ENCODE peak calls at places on chromosomes 16 and 17, in five cellular contexts. S is T-helper 17 cell; C is left lung; P is SK-N-SH treated with all-trans-retinoic acid at 6 μM for 48 hours; T is stimulated activated naive CD8-positive, alpha-beta T cell treated with anti-CD3 and anti-CD28 coated beads, Interleukin-15, amount 100 ng/mL, for 72 hours. B is an unnamed sample.

GRCh38 chr17:35752945-35753764 is at the start of gene GAS2L2:
- ATAC-seq in S (no peak), C (peak; percentile 18), P (no peak), T (no peak), B (no peak)

GRCh38 chr17:16222406-16222805 is 5.4 kb downstream of the PIGL start:
- ATAC-seq in S (no peak), C (no peak), P (no peak), T (no peak), B (no peak)

GRCh38 chr17:56244268-56244890 is 91.1 kb downstream of the ANKFN1 start:
- ATAC-seq in S (no peak), C (no peak), P (peak; percentile 26), T (peak; percentile 49), B (no peak)

GRCh38 chr16:56113223-56113622 is 78.1 kb upstream of the GNAO1 start:
- ATAC-seq in S (no peak), C (no peak), P (no peak), T (no peak), B (no peak)

GRCh38 chr16:12130691-12131302 is 154.3 kb downstream of the SNX29 start:
- ATAC-seq in S (no peak), C (no peak), P (no peak), T (no peak), B (no peak)

GRCh38 chr16:72246423-72246822 is 74.5 kb upstream of the PMFBP1 start:
- ATAC-seq in S (no peak), C (no peak), P (no peak), T (peak; percentile 49), B (no peak)

GRCh38 chr16:29007865-29008593 is 23.2 kb downstream of the LAT start:
- ATAC-seq in S (peak; percentile 91), C (peak; percentile 30), P (peak; percentile 56), T (peak; percentile 96), B (no peak)

GRCh38 chr17:45104497-45104896 is 27.8 kb downstream of the PLCD3 start:
- ATAC-seq in S (no peak), C (no peak), P (no peak), T (no peak), B (no peak)

GRCh38 chr16:83599789-83600462 is 207.9 kb upstream of the HSBP1 start:
- ATAC-seq in S (no peak), C (peak; percentile 84), P (no peak), T (no peak), B (no peak)

GRCh38 chr16:57690782-57691471 is 3.7 kb upstream of the DRC7 start:
- ATAC-seq in S (no peak), C (no peak), P (no peak), T (no peak), B (no peak)

GRCh38 chr16:19432429-19432828 is 14.7 kb downstream of the TMC5 start:
- ATAC-seq in S (no peak), C (peak; percentile 59), P (no peak), T (no peak), B (no peak)

GRCh38 chr17:17546399-17547185 is 44.9 kb downstream of the PEMT start:
- ATAC-seq in S (no peak), C (no peak), P (no peak), T (no peak), B (no peak)

GRCh38 chr16:13938480-13938879 is 18.5 kb downstream of the ERCC4 start:
- ATAC-seq in S (no peak), C (no peak), P (no peak), T (no peak), B (no peak)

GRCh38 chr17:207775-208174 is 26.3 kb upstream of the DOC2B start:
- ATAC-seq in S (no peak), C (no peak), P (no peak), T (no peak), B (no peak)

GRCh38 chr17:74637265-74637664 is 13.7 kb upstream of the CD300E start:
- ATAC-seq in S (no peak), C (peak; percentile 32), P (no peak), T (no peak), B (no peak)

GRCh38 chr17:40457369-40457768 is 14.1 kb downstream of the IGFBP4 start:
- ATAC-seq in S (no peak), C (no peak), P (no peak), T (no peak), B (no peak)

GRCh38 chr17:70024253-70024652 is 50.8 kb upstream of the KCNJ16 start:
- ATAC-seq in S (no peak), C (no peak), P (no peak), T (no peak), B (no peak)

GRCh38 chr16:49502136-49502881 is 128.7 kb downstream of the C16orf78 start:
- ATAC-seq in S (no peak), C (no peak), P (no peak), T (no peak), B (peak; percentile 46)

GRCh38 chr16:920722-921121 is 50.1 kb downstream of the LMF1 start:
- ATAC-seq in S (no peak), C (peak; percentile 23), P (no peak), T (no peak), B (peak; percentile 82)

GRCh38 chr17:2909164-2909852 is 113.1 kb downstream of the RAP1GAP2 start:
- ATAC-seq in S (no peak), C (no peak), P (peak; percentile 24), T (peak; percentile 4), B (no peak)

GRCh38 chr17:5225668-5226457 is 8.8 kb downstream of the SCIMP start:
- ATAC-seq in S (no peak), C (no peak), P (no peak), T (no peak), B (peak; percentile 74)

GRCh38 chr16:57606847-57607501 is 21.5 kb upstream of the ADGRG1 start:
- ATAC-seq in S (no peak), C (no peak), P (no peak), T (no peak), B (no peak)

GRCh38 chr17:50798424-50799344 is 31.4 kb upstream of the ANKRD40CL start:
- ATAC-seq in S (no peak), C (no peak), P (peak; percentile 11), T (no peak), B (peak; percentile 22)

B was measured in stimulated activated memory B cell treated with anti-CD40 and anti-IgM and Interleukin-4, amounts not matched to agents 10 μg/mL and 1 μg/mL and 100 μg/mL, for 72 hours.